ENCODE peak calls at places on chromosomes 16 and 17, in five cellular contexts. L is mammary epithelial cell, B is Karpas-422, Q is PC-3, Y is HCT116. E is an unnamed sample.

GRCh38 chr17:81477173-81477572 is 35.4 kb downstream of the ACTG1 start:
- DNase-seq in L (no peak), B (no peak), Y (no peak), Q (no peak), E (no peak)

GRCh38 chr16:76386784-76387183 is 109.6 kb downstream of the CNTNAP4 start:
- DNase-seq in L (peak), Q (peak), B (no peak), Y (no peak), E (no peak)

GRCh38 chr16:84177740-84178070 is 9.2 kb downstream of the TAF1C start:
- DNase-seq in B (no peak), Y (no peak), Q (no peak), L (peak), E (no peak)

GRCh38 chr17:69528035-69528434 is 113.5 kb downstream of the MAP2K6 start:
- DNase-seq in Q (no peak), Y (no peak), L (no peak), B (no peak), E (no peak)

GRCh38 chr16:70689035-70689969 is 3.4 kb upstream of the MTSS2 start:
- DNase-seq in L (no peak), B (no peak), Y (no peak), Q (no peak), E (no peak)

GRCh38 chr17:68612923-68613292 is 11.7 kb upstream of the FAM20A start:
- DNase-seq in Q (peak), Y (no peak), B (no peak), L (no peak), E (no peak)

GRCh38 chr16:8946544-8946943 is 17.2 kb downstream of the USP7 start:
- DNase-seq in B (peak), L (no peak), Q (no peak), Y (no peak), E (no peak)

GRCh38 chr17:72597354-72598087 is 476.7 kb downstream of the SOX9 start:
- DNase-seq in Y (no peak), B (no peak), Q (no peak), L (no peak), E (no peak)

GRCh38 chr17:59178266-59178665 is 22.7 kb downstream of the PRR11 start:
- DNase-seq in B (no peak), Y (no peak), L (no peak), Q (no peak), E (no peak)

GRCh38 chr16:62615526-62615925 is 579.3 kb upstream of the CDH8 start:
- DNase-seq in Y (no peak), L (no peak), B (no peak), Q (no peak), E (no peak)

GRCh38 chr17:57275365-57275764 is 19.0 kb downstream of the MSI2 start:
- DNase-seq in Y (no peak), Q (no peak), L (no peak), B (no peak), E (no peak)

GRCh38 chr17:57278740-57279387 is 22.5 kb downstream of the MSI2 start:
- DNase-seq in B (no peak), Q (no peak), Y (no peak), L (no peak), E (no peak)

GRCh38 chr17:57274162-57274561 is 17.8 kb downstream of the MSI2 start:
- DNase-seq in Y (no peak), L (no peak), B (no peak), Q (no peak), E (no peak)

GRCh38 chr17:57277923-57278604 is 21.7 kb downstream of the MSI2 start:
- DNase-seq in Y (no peak), L (no peak), Q (no peak), B (no peak), E (no peak)

DNA sequence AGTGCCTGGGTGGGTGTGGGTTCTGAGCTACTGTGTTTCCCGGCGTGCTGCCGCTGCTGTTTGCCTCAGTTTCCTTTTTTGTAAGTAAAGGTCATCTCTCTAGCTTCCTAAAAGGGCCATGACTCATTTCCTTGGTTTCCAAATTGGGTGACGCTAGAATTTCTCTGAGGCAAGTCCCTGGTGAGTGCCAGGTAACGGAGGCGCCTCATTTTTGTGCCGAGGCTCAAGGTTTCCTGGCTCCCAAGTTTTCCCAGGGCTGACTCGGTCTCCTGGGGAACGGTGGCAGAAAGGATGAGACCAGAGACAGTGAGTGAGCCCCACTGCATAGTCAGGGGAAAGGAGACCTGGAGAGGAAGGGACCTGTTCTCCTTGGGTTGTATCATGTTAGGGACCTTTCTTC is 20.3 kb downstream of the MSI2 start:
- DNase-seq in B (no peak), L (no peak), Q (no peak), Y (no peak), E (no peak)
- H2AFZ ChIP-seq in B (no peak), L (no peak), Q (no peak), Y (no peak), E (no peak)

DNA sequence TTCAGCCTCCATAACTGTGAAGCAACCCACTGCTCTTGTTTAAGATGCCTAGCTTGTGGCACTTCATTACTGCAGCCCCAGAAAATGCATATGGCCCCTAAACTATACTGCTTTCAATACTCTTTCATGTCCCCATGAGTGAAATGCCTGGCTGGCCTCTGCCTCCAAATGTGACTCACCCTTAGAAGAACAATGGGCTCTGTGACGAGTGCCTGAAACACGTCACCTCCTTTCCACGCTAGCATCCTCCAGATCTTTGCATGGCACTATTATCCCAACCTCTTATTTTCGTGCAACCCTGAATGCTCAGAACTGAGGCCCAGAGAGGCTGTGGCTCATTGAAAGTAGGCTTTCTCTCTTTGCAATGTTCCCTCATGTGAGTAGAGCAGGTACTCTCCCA is 233.1 kb downstream of the CBLN1 start:
- DNase-seq in L (peak), Q (peak), Y (peak), B (peak), E (no peak)
- H2AFZ ChIP-seq in L (peak), Q (peak), Y (no peak), B (no peak), E (no peak)

GRCh38 chr17:49223517-49224197 is 6.9 kb downstream of the PHOSPHO1 start:
- DNase-seq in Q (peak), L (no peak), Y (peak), B (peak), E (peak)
- H2AFZ ChIP-seq in Q (peak), L (peak), Y (peak), B (no peak), E (peak)

DNA sequence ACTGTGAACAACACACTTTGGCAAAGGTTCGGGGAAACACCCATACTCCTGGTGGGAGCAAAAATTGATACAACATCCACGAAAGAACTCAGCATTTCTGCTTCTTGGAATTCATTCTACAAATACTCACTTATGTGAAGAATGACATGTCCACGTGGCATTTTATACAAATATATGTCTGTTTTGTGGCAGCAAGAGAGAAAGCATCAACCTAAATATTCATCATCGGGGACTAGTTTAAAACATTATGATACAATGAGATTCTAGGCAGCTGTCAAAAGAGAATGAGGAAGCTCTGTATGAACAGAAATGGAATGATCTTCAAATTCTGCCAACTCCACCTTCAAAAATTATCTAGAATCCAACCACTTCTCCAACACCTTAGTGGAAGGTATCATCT is 25.7 kb upstream of the ALOX15 start:
- DNase-seq in Y (no peak), L (no peak), Q (no peak), B (no peak), E (no peak)
- H2AFZ ChIP-seq in Y (no peak), L (no peak), Q (no peak), B (no peak), E (no peak)

GRCh38 chr17:53934931-53935330 is 112.2 kb downstream of the KIF2B start:
- DNase-seq in L (no peak), B (no peak), Q (no peak), Y (no peak), E (no peak)
- H2AFZ ChIP-seq in L (no peak), B (no peak), Q (no peak), Y (no peak), E (no peak)

GRCh38 chr17:80422981-80423380 is 8.0 kb downstream of the ENDOV start:
- DNase-seq in Y (no peak), B (no peak), L (no peak), Q (no peak), E (no peak)
- H2AFZ ChIP-seq in Y (no peak), B (no peak), L (no peak), Q (no peak), E (no peak)

GRCh38 chr17:7884581-7885356 is 3.8 kb upstream of the CHD3 start:
- DNase-seq in B (peak), Y (no peak), L (no peak), Q (no peak), E (peak)

GRCh38 chr17:7882629-7883028 is 6.0 kb upstream of the CHD3 start:
- DNase-seq in Q (no peak), L (no peak), B (peak), Y (no peak), E (no peak)

GRCh38 chr17:7882068-7882467 is 6.5 kb upstream of the CHD3 start:
- DNase-seq in B (peak), L (no peak), Q (no peak), Y (no peak), E (no peak)

GRCh38 chr17:7885357-7886226 is 3.0 kb upstream of the CHD3 start:
- DNase-seq in Q (peak), B (peak), Y (no peak), L (peak), E (peak)

DNA sequence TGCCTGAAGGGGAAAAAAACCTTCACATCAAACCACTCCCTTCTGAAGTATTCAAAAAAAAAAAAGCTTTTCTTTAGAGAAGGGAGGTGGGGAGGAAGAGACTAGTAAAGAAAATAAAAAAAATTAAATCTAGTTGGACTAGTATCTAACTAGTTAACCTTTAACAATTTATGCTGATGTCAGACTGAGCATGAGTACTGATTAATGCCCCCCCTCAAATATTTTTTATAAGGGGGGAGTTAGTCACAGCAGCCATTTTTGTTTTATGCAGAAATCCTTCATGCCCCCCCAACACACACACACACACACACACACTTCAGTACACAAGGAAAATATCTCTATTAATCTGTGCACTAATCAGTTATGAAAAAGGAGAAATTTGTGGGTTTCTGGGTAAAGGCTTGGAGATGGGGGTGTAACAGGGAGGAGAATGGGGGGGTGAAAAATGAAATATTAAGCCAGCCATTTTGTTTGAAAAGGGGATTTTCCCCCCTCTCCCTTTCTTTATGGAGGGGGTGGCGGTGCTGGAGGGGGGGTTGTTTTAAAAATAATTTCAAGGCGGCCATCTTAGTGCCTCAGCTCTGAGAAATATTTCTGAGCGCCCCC is 4.7 kb upstream of the CHD3 start:
- DNase-seq in B (peak), Q (peak), Y (no peak), L (no peak), E (no peak)
- H2AFZ ChIP-seq in B (peak), Q (peak), Y (no peak), L (peak), E (no peak)